ENCODE peak calls at places on chromosomes 1 and 21, in seven cellular contexts. G, A, V, Q, W, R and E are unnamed samples.

GRCh38 chr1:223700942-223701637 is 11.2 kb upstream of the CAPN2 start:
- DNase-seq in A (peak), Q (peak), G (peak), R (peak), V (peak), W (peak), E (peak)

GRCh38 chr1:208252126-208252853 is 8.1 kb upstream of the PLXNA2 start:
- DNase-seq in A (no peak), W (no peak), Q (peak), R (no peak), V (no peak), G (no peak), E (no peak)

GRCh38 chr1:164709108-164709507 is 150.1 kb downstream of the PBX1 start:
- DNase-seq in R (no peak), V (no peak), G (peak), W (no peak), A (no peak), Q (no peak), E (no peak)

GRCh38 chr1:88063605-88064004 is 620.5 kb upstream of the PKN2 start:
- DNase-seq in R (no peak), G (peak), W (no peak), A (peak), V (no peak), Q (peak), E (no peak)

GRCh38 chr1:203534526-203534925 is 40.6 kb downstream of the OPTC start:
- DNase-seq in W (peak), V (peak), A (peak), R (peak), G (peak), Q (peak), E (peak)

GRCh38 chr1:233627823-233628222 is 13.9 kb downstream of the KCNK1 start:
- DNase-seq in G (no peak), V (no peak), W (no peak), A (peak), R (no peak), Q (peak), E (no peak)

GRCh38 chr21:39379986-39380891 is 31.4 kb upstream of the HMGN1 start:
- DNase-seq in Q (peak), A (peak), W (peak), V (peak), R (peak), G (peak), E (peak)

GRCh38 chr1:99644302-99645004 is 1.5 kb upstream of the PALMD start:
- DNase-seq in G (no peak), W (no peak), Q (no peak), A (peak), R (no peak), V (no peak), E (no peak)

GRCh38 chr1:234141006-234141405 is 232.2 kb upstream of the COA6 start:
- DNase-seq in R (no peak), Q (peak), A (no peak), W (no peak), V (no peak), G (no peak), E (no peak)

GRCh38 chr1:6110326-6110725 is 64.6 kb downstream of the KCNAB2 start:
- DNase-seq in A (no peak), W (no peak), V (no peak), G (no peak), Q (no peak), R (no peak), E (no peak)

GRCh38 chr1:61692155-61692783 is 32.7 kb downstream of the TM2D1 start:
- DNase-seq in W (peak), A (peak), R (no peak), V (no peak), G (peak), Q (peak), E (no peak)

GRCh38 chr1:185776521-185776920 is 42.3 kb downstream of the HMCN1 start:
- DNase-seq in V (no peak), G (peak), W (no peak), R (no peak), A (no peak), Q (no peak), E (no peak)

GRCh38 chr1:241747992-241748391 is 95.9 kb downstream of the WDR64 start:
- DNase-seq in Q (no peak), G (no peak), A (no peak), V (no peak), R (no peak), W (no peak), E (no peak)

GRCh38 chr1:187842406-187843165 is 1013.8 kb downstream of the PLA2G4A start:
- DNase-seq in W (no peak), A (peak), R (no peak), G (peak), V (no peak), Q (peak), E (no peak)

GRCh38 chr1:200072636-200073285 is 45.3 kb downstream of the NR5A2 start:
- DNase-seq in G (no peak), R (no peak), A (no peak), V (no peak), Q (no peak), W (no peak), E (no peak)

GRCh38 chr21:46097826-46098286 is at the start of gene COL6A2:
- DNase-seq in V (peak), G (peak), R (no peak), Q (peak), W (no peak), A (no peak), E (no peak)

GRCh38 chr21:44989943-44990780 is 50.3 kb downstream of the SLX9 start:
- DNase-seq in W (no peak), R (no peak), G (no peak), A (no peak), V (peak), Q (no peak), E (no peak)

GRCh38 chr1:85128296-85128695 is 72.5 kb downstream of the SYDE2 start:
- DNase-seq in G (peak), W (no peak), V (no peak), R (no peak), A (no peak), Q (peak), E (no peak)

GRCh38 chr1:192809286-192810252 is 730 bp downstream of the RGS2 start:
- DNase-seq in A (no peak), R (no peak), Q (peak), G (peak), W (no peak), V (peak), E (no peak)

GRCh38 chr1:219174672-219175564 is 1.2 kb downstream of the LYPLAL1 start:
- DNase-seq in V (peak), G (peak), Q (peak), W (peak), A (peak), R (peak), E (peak)

GRCh38 chr1:174160109-174160473 is 771 bp downstream of the RABGAP1L start:
- DNase-seq in G (peak), A (peak), R (no peak), W (no peak), V (peak), Q (peak), E (no peak)

GRCh38 chr1:223133824-223134435 is 9.1 kb downstream of the TLR5 start:
- DNase-seq in A (peak), V (peak), Q (peak), R (no peak), G (peak), W (peak), E (peak)

GRCh38 chr21:16186742-16187141 is 457.0 kb downstream of the USP25 start:
- DNase-seq in A (no peak), G (peak), V (no peak), Q (no peak), R (no peak), W (no peak), E (no peak)

GRCh38 chr1:7435276-7436055 is 335.6 kb upstream of the VAMP3 start:
- DNase-seq in G (no peak), Q (no peak), W (no peak), V (no peak), R (no peak), A (no peak), E (no peak)

GRCh38 chr1:110538082-110538481 is 19.1 kb upstream of the KCNA10 start:
- DNase-seq in G (no peak), W (no peak), Q (no peak), R (no peak), V (no peak), A (no peak), E (no peak)

GRCh38 chr1:11174271-11174942 is 14.7 kb upstream of the ANGPTL7 start:
- DNase-seq in Q (no peak), R (no peak), A (no peak), W (no peak), V (no peak), G (no peak), E (no peak)

GRCh38 chr1:231603598-231604275 is 22.9 kb upstream of the DISC1 start:
- DNase-seq in A (peak), R (no peak), Q (peak), G (peak), V (peak), W (no peak), E (peak)

GRCh38 chr1:201328576-201328975 is 45.3 kb downstream of the PKP1 start:
- DNase-seq in Q (no peak), G (no peak), V (no peak), W (no peak), R (no peak), A (no peak), E (no peak)

GRCh38 chr1:54292015-54292739 is 92.2 kb downstream of the MRPL37 start:
- DNase-seq in G (no peak), A (no peak), R (no peak), W (no peak), V (no peak), Q (no peak), E (no peak)

GRCh38 chr1:225737179-225737578 is 40.4 kb upstream of the SRP9 start:
- DNase-seq in V (peak), A (peak), W (no peak), G (no peak), Q (peak), R (no peak), E (no peak)

GRCh38 chr1:108829498-108829916 is 27.4 kb downstream of the AKNAD1 start:
- DNase-seq in W (no peak), Q (peak), V (no peak), G (peak), A (peak), R (no peak), E (no peak)

GRCh38 chr1:152917794-152918193 is 9.4 kb downstream of the IVL start:
- DNase-seq in G (peak), V (peak), Q (peak), R (no peak), W (no peak), A (peak), E (no peak)

GRCh38 chr1:183804916-183805734 is at the start of gene RGL1:
- DNase-seq in W (no peak), G (peak), A (peak), Q (peak), R (no peak), V (peak), E (peak)

GRCh38 chr21:31110430-31110829 is 72.2 kb upstream of the KRTAP19-8 start:
- DNase-seq in Q (no peak), W (no peak), A (no peak), R (no peak), V (no peak), G (no peak), E (peak)

GRCh38 chr21:22813201-22813600 is 1815.0 kb downstream of the NCAM2 start:
- DNase-seq in Q (no peak), G (no peak), A (no peak), R (no peak), V (no peak), W (no peak), E (no peak)

GRCh38 chr1:151156515-151156819 is at the start of gene TNFAIP8L2:
- DNase-seq in Q (no peak), G (no peak), R (no peak), W (no peak), A (no peak), V (peak), E (no peak)
- H3K4me3 ChIP-seq in Q (no peak), G (no peak), R (no peak), W (no peak), A (no peak), V (peak), E (no peak)

DNA sequence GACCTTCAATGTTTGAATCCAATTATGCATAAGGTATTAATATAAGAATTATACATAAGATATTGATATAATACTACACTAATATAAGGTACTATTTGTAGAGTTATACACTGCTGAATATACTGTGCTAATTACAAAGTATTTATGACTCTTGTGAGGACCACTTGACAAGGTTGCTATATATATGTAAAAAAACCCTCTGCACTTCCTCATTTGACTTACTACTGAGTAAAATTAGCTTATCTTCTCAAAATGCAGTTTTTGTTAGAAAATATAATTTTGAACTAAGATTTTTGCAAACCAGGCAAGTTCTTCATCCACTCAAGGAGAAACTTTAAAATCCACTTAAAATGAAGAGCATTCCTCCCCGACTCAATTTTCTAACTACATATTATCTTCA is 8.5 kb downstream of the SIKE1 start:
- DNase-seq in Q (no peak), A (no peak), W (no peak), G (no peak), V (no peak), R (no peak), E (no peak)
- TF ChIP-seq CTCF in Q (no peak), A (no peak), W (no peak), G (no peak), V (no peak), R (no peak), E (no peak)

DNA sequence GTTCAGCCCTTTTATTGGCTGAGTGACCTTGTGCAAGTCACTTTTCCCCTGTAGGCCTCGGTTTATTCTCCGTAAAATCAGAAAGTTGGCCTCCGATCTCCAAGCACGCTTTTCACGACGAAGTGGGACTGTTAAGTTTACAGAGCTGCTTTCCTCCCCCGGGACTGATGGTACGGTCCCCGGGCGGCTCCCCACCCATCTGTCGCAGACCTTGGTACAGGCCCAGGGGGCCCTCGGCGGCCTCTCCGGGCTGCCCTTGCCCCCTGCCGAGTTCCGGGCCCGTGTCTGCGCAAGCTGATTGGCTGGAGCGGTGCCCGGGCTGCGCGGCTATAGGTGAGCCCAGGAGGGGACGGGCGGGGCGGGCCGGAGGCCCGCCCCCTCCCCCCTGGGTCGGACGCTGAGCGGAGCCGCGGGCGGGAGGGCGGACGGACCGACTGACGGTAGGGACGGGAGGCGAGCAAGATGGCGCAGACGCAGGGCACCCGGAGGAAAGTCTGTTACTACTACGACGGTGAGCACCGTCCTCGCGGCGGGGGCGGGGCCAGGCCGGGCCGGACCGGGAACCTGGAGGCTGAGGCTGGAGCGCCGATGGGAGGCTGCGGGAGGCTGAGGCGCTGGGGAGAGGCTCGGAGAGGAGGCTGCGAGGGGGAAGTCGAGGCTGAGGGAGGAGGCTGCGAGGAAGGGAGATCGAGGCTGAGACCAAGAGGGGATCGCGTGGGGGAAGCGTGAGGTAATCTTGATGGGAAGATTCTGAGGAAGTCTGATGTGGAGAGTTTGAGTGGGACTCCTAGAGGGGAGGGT is at the start of gene HDAC1:
- DNase-seq in V (peak), R (peak), Q (peak), A (peak), G (peak), W (peak), E (peak)
- H3K4me3 ChIP-seq in V (peak), R (peak), Q (peak), A (peak), G (peak), W (peak), E (peak)

GRCh38 chr21:40847956-40848355 is 998 bp upstream of the DSCAM start:
- DNase-seq in G (no peak), V (no peak), A (no peak), W (no peak), Q (no peak), R (no peak), E (no peak)
- TF ChIP-seq CTCF in G (no peak), V (no peak), A (no peak), W (no peak), Q (no peak), R (no peak), E (no peak)

GRCh38 chr1:227318852-227319607 is 738 bp upstream of the CDC42BPA start:
- DNase-seq in G (peak), Q (peak), V (peak), W (no peak), A (peak), R (no peak), E (no peak)
- H3K4me3 ChIP-seq in G (peak), Q (peak), V (peak), W (peak), A (peak), R (peak), E (peak)

GRCh38 chr1:57309608-57310007 is 114.3 kb downstream of the DAB1 start:
- DNase-seq in G (no peak), Q (no peak), V (no peak), W (no peak), R (no peak), A (no peak), E (no peak)

GRCh38 chr1:57307382-57307781 is 116.5 kb downstream of the DAB1 start:
- DNase-seq in R (no peak), V (no peak), W (no peak), Q (no peak), A (peak), G (no peak), E (no peak)

GRCh38 chr1:57316291-57316690 is 107.6 kb downstream of the DAB1 start:
- DNase-seq in G (no peak), Q (no peak), A (no peak), V (no peak), R (no peak), W (no peak), E (no peak)

GRCh38 chr1:57312869-57313268 is 111.0 kb downstream of the DAB1 start:
- DNase-seq in R (no peak), W (no peak), A (no peak), Q (no peak), G (no peak), V (no peak), E (no peak)

GRCh38 chr1:57310992-57311790 is 112.7 kb downstream of the DAB1 start:
- DNase-seq in R (no peak), W (no peak), A (no peak), G (no peak), V (no peak), Q (no peak), E (no peak)
- TF ChIP-seq CTCF in R (no peak), W (no peak), A (no peak), G (no peak), V (no peak), Q (no peak), E (no peak)

DNA sequence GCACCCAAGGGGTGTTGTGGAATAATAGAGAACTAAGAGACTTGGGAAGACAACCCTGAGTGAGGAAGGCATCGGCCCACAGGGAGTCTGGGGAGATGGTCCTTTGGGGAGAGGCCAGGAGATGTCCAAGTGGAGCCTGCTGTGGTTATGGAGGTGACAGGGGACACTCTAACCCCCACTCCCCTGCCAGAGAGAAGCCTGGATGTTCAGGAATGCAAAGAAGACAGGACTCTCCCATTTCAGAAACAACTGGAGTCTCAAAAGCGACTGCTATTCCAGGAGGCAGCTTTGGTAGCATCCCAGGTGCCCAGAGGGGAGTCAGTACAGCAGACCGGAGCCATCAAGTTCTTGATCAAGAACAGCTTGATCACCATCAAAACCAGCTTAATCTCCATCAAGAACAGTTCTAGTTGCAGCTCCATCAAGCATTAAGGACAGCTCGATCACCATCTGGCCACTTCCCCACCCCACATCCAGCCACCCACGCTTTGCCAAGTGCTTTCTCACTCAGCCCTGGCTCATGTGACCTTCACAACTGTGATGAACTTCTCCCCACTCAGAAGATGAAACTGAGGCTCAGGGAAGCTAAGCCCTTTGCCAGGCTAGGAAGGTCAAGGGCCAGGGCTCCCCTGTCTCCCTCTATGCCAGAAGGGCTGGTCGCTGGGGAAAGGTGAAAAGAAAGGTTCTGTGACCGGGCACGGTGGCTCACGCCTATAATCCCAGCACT is 743 bp downstream of the CD52 start:
- DNase-seq in W (no peak), R (no peak), G (no peak), A (no peak), Q (no peak), V (peak), E (no peak)
- H3K4me3 ChIP-seq in W (no peak), R (no peak), G (no peak), A (no peak), Q (no peak), V (no peak), E (no peak)

DNA sequence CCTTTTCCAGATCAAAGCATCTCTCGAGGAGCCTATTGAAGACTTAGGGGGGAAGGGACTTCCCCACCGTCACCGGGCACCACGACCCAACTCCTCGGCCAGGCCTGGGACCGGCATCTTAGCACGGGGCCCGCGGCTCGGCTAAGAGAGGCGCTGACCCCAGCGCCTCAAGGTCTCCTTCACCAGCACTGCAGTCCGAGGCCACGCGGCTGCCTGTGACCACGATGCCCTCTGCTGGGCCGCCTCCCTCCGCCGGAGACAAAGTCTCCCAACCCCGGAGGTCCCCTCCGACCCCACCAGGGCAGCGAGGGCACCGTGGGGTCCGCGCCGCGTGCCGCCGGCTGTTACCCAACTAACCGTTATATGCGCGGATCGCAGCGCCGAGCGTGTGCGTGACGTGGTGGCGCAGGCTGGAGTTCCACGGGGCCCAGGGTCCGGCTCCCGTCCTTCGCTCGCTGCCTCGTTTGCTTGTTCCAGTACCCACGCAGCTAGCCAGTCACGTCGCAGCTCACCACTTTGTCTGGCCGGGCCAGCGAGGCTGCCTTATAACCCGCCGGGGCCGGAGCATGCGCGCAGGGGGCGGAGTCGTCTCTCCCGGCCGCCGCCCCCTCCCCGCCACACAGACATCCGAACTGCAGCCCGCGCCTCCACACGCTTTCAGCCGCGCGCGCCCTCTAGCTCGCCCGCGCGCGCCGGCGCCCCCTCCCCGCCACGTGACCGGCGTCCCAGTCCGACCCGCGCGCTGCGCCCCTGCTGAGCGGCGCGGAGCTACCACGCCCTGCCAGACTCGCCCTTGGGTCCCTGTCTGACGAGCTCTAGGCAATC is at the start of gene SLC16A1:
- DNase-seq in Q (peak), G (peak), V (peak), A (peak), R (peak), W (peak), E (peak)
- TF ChIP-seq CTCF in Q (peak), G (peak), V (peak), A (peak), R (peak), W (peak), E (no peak)